ENCODE peak calls at places on chromosome 22, in ten cellular contexts. I is right lobe of liver, Z is upper lobe of left lung, J is GM23338, G is MM.1S, N is endothelial cell of umbilical vein, X is mammary epithelial cell, L is brain microvascular endothelial cell, W is IMR-90, B is GM06990. Y is an unnamed sample. For H3K27me3, the result is how much of the 10 kb centered on the place peaks cover.

GRCh38 chr22:29700949-29701927 is 18.6 kb upstream of the CABP7 start:
- DNase-seq in W (peak), Z (peak), B (no peak), N (peak), L (no peak), I (no peak), X (no peak), G (no peak), J (peak), Y (no peak)

GRCh38 chr22:37324340-37325023 is 42.2 kb downstream of the CYTH4 start:
- DNase-seq in W (no peak), I (peak), B (no peak), X (no peak), N (no peak), Z (no peak), J (peak), L (no peak), G (no peak), Y (no peak)

GRCh38 chr22:36180038-36180880 is 19.7 kb upstream of the APOL3 start:
- DNase-seq in L (peak), I (peak), N (peak), Z (peak), G (peak), X (peak), W (peak), J (peak), B (no peak), Y (peak)

GRCh38 chr22:43378011-43378704 is 33.7 kb upstream of the MPPED1 start:
- DNase-seq in G (peak), B (peak), Z (no peak), I (no peak), J (no peak), L (peak), W (peak), X (no peak), N (no peak), Y (no peak)

GRCh38 chr22:44723801-44724200 is 21.8 kb downstream of the PRR5 start:
- DNase-seq in X (peak), L (peak), N (peak), G (peak), B (peak), W (peak), I (no peak), Z (no peak), J (no peak), Y (no peak)

GRCh38 chr22:44341431-44342346 is 28.9 kb upstream of the SHISAL1 start:
- DNase-seq in N (no peak), G (no peak), I (no peak), L (no peak), Z (peak), J (no peak), B (no peak), W (peak), X (no peak), Y (no peak)

GRCh38 chr22:42368379-42369249 is 63.6 kb downstream of the NFAM1 start:
- DNase-seq in I (peak), W (no peak), N (no peak), X (no peak), B (no peak), J (peak), L (no peak), G (no peak), Z (peak), Y (peak)

GRCh38 chr22:17865183-17866055 is 91.2 kb upstream of the BID start:
- DNase-seq in L (no peak), J (no peak), B (no peak), I (no peak), W (no peak), X (no peak), Z (no peak), N (no peak), G (no peak), Y (no peak)

GRCh38 chr22:17774206-17774927 is at the start of gene BID:
- DNase-seq in X (no peak), Z (peak), J (peak), B (peak), N (peak), I (peak), W (peak), G (peak), L (no peak), Y (peak)

GRCh38 chr22:16603448-16603768 is 10.8 kb upstream of the CCT8L2 start:
- DNase-seq in Z (no peak), W (no peak), N (no peak), X (no peak), B (no peak), G (no peak), L (no peak), J (no peak), I (no peak), Y (no peak)

DNA sequence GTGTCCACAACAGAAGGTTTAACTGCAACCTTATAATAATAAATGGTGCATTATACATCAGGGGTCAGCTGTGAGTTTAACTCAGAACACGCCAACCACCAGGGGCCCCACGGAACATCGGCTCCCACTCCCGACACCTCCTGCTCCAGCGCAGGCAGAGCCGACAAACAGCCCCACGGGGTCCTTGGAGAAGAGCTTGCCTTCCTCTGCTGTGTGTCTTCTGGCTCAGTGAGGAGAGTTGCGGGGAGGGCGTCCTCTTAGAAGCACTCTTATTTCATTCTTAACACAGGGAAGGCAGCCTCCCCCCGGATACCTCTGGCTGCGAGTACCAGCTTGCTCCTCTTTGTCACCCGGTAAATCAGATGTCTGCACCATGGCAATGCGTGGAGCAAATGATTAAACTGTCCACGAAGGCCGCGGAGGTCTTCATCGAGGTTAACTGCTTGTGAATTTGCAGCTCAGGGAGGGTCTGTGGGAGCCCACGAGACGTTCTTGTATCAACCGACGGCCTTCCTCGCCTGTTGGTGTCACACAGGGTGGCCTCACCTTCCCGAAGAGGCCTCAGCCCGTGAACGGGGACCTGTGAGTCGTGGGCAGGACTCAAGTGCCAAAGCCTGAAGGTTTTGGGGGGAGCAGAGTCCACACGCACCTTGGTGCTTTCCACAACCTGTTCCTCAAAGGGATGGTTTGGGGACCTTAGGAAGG is 464.0 kb downstream of the BRD1 start:
- DNase-seq in J (no peak), B (no peak), W (no peak), X (no peak), Z (no peak), L (no peak), G (no peak), I (no peak), N (no peak), Y (no peak)
- H3K27me3 ChIP-seq in J (under half), B (under half), W (under half), X (under half), Z (under half), L (under half), G (under half), I (under half), N (under half), Y (half or more)

DNA sequence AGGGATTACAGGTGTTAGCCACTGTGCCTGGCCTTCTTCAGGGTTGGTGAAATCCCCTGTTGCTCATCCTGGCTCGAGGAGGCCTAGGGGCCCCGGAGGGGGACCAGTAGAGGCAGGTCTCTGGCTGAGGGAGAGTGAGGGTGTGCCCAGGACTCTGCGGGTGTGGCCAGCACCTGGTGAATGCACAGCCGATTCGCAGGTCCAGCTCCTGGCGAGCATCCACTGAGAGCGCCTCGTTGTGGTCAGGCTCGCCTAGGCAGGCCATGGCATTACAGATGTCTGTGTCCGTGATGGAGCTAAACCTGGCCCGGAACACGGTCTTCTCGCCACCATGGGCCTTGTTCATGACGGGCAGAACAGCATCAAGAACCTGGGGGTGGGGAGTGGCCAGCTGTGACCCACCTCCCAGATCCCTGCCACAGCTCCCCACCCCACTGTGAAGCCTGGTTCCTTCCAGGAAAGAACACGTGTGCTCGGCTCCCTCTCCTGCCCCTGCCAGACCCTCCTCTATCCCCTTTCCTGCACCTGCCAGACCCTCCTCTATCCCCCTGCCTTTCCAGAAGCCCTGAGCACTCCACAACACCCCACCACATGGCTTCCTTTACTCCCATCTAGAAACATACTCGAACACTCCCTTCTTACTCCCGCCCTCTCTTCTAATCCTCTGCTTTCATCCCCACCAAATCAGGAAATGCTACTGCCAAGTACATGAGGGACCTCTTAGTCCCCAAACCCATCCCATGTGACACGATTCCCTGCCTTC is 12.4 kb downstream of the TOP3B start:
- DNase-seq in Z (no peak), X (peak), J (no peak), L (no peak), N (no peak), G (no peak), W (no peak), B (no peak), I (no peak), Y (no peak)
- TF ChIP-seq CTCF in Z (no peak), X (no peak), J (no peak), L (no peak), N (no peak), G (no peak), W (no peak), B (no peak), I (no peak), Y (no peak)

DNA sequence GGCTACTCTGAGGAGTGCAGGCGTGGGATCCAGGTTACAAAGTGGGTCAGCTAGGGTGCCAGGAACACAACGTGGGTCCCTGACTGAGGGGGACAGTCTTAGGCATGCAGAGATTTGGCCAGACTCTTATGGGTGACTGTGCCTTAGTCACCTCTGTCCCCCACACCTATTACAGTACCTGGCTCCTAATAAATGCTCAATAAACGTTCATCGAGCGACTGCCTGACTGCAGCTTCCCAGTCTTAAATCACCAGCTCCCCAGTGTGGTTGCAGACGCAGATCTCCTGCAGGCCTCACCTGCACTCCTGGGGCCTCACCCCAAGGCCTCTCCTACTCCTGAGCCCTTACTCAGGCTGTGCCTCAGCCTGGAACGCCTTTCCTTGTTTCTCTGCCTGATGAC is 3.2 kb upstream of the SUN2 start:
- DNase-seq in G (no peak), Z (no peak), L (no peak), N (no peak), W (no peak), I (no peak), B (no peak), J (no peak), X (no peak), Y (no peak)
- H3K4me3 ChIP-seq in G (no peak), Z (no peak), L (no peak), N (no peak), W (no peak), I (no peak), B (no peak), J (no peak), X (no peak), Y (no peak)

GRCh38 chr22:20164863-20165262 is 14.0 kb upstream of the CCDC188 start:
- DNase-seq in B (no peak), I (no peak), L (no peak), J (no peak), N (no peak), W (no peak), Z (no peak), X (no peak), G (no peak), Y (no peak)
- H3K27me3 ChIP-seq in B (under half), I (under half), L (under half), J (under half), N (under half), W (under half), Z (under half), X (under half), G (half or more), Y (under half)

GRCh38 chr22:32376681-32377080 is 19.0 kb downstream of the RFPL3 start:
- DNase-seq in L (no peak), W (no peak), I (no peak), N (no peak), J (no peak), B (no peak), X (no peak), Z (no peak), G (no peak), Y (no peak)

GRCh38 chr22:32380991-32381390 is 23.3 kb downstream of the RFPL3 start:
- DNase-seq in N (peak), W (peak), G (no peak), B (no peak), Z (no peak), I (no peak), L (no peak), X (peak), J (no peak), Y (no peak)

GRCh38 chr22:32375678-32376450 is 18.2 kb downstream of the RFPL3 start:
- DNase-seq in L (no peak), W (no peak), I (no peak), N (no peak), G (no peak), X (no peak), Z (no peak), B (no peak), J (no peak), Y (no peak)

GRCh38 chr22:32378703-32379272 is 21.1 kb downstream of the RFPL3 start:
- DNase-seq in J (peak), W (peak), N (peak), X (peak), Z (no peak), G (no peak), B (no peak), I (no peak), L (peak), Y (no peak)
- TF ChIP-seq CTCF in J (peak), W (peak), N (peak), X (peak), Z (peak), G (peak), B (peak), I (peak), L (peak), Y (peak)